ENCODE peak calls at places on chromosomes 7 and 10, in eight cellular contexts. One of them, this sample, is unnamed.

GRCh38 chr7:57415730-57416129 is 34.2 kb upstream of the ZNF716 start:
- DNase-seq in uterus: no peak
- DNase-seq in IMR-90: no peak
- DNase-seq in A549: no peak
- DNase-seq in ovary: no peak
- DNase-seq in heart left ventricle: no peak
- DNase-seq in HCT116: no peak
- DNase-seq in Peyer's patch: no peak
- DNase-seq in this sample: no peak

GRCh38 chr7:80659120-80660055 is 20.9 kb downstream of the CD36 start:
- DNase-seq in uterus: no peak
- DNase-seq in ovary: no peak
- DNase-seq in A549: peak; percentile 26
- DNase-seq in heart left ventricle: no peak
- DNase-seq in IMR-90: peak; percentile 62
- DNase-seq in Peyer's patch: no peak
- DNase-seq in HCT116: peak; percentile 31
- DNase-seq in this sample: no peak

GRCh38 chr10:11832042-11832441 is 8.9 kb downstream of the PROSER2 start:
- DNase-seq in ovary: no peak
- DNase-seq in A549: no peak
- DNase-seq in heart left ventricle: no peak
- DNase-seq in HCT116: no peak
- DNase-seq in uterus: no peak
- DNase-seq in Peyer's patch: no peak
- DNase-seq in IMR-90: no peak
- DNase-seq in this sample: no peak

GRCh38 chr7:133829336-133829897 is 297.7 kb upstream of the LRGUK start:
- DNase-seq in A549: no peak
- DNase-seq in heart left ventricle: no peak
- DNase-seq in IMR-90: peak; percentile 48
- DNase-seq in uterus: no peak
- DNase-seq in Peyer's patch: no peak
- DNase-seq in HCT116: no peak
- DNase-seq in ovary: no peak
- DNase-seq in this sample: no peak

GRCh38 chr10:80945267-80945880 is 407.7 kb downstream of the SH2D4B start:
- DNase-seq in Peyer's patch: no peak
- DNase-seq in uterus: no peak
- DNase-seq in heart left ventricle: no peak
- DNase-seq in HCT116: no peak
- DNase-seq in IMR-90: no peak
- DNase-seq in ovary: no peak
- DNase-seq in A549: peak; percentile 4
- DNase-seq in this sample: no peak

GRCh38 chr10:42980553-42981357 is 96.1 kb upstream of the RET start:
- DNase-seq in HCT116: no peak
- DNase-seq in uterus: no peak
- DNase-seq in ovary: no peak
- DNase-seq in IMR-90: no peak
- DNase-seq in Peyer's patch: no peak
- DNase-seq in A549: no peak
- DNase-seq in heart left ventricle: peak; percentile 1
- DNase-seq in this sample: peak; percentile 79

GRCh38 chr7:49775065-49775948 is 1.9 kb downstream of the VWC2 start:
- DNase-seq in Peyer's patch: no peak
- DNase-seq in heart left ventricle: peak; percentile 38
- DNase-seq in uterus: no peak
- DNase-seq in A549: no peak
- DNase-seq in ovary: peak; percentile 40
- DNase-seq in HCT116: no peak
- DNase-seq in IMR-90: no peak
- DNase-seq in this sample: no peak

GRCh38 chr7:126370038-126370668 is 882.6 kb downstream of the GRM8 start:
- DNase-seq in A549: no peak
- DNase-seq in uterus: no peak
- DNase-seq in ovary: no peak
- DNase-seq in Peyer's patch: no peak
- DNase-seq in heart left ventricle: no peak
- DNase-seq in IMR-90: no peak
- DNase-seq in HCT116: no peak
- DNase-seq in this sample: no peak

GRCh38 chr10:79318369-79318768 is 28.9 kb upstream of the PPIF start:
- DNase-seq in HCT116: no peak
- DNase-seq in Peyer's patch: no peak
- DNase-seq in uterus: no peak
- DNase-seq in IMR-90: no peak
- DNase-seq in ovary: no peak
- DNase-seq in heart left ventricle: peak; percentile 18
- DNase-seq in A549: no peak
- DNase-seq in this sample: no peak

GRCh38 chr10:90969947-90970673 is 49.2 kb upstream of the ANKRD1 start:
- DNase-seq in HCT116: no peak
- DNase-seq in Peyer's patch: no peak
- DNase-seq in uterus: no peak
- DNase-seq in heart left ventricle: no peak
- DNase-seq in IMR-90: peak; percentile 70
- DNase-seq in ovary: no peak
- DNase-seq in A549: peak; percentile 20
- DNase-seq in this sample: no peak

GRCh38 chr7:13257661-13258060 is 570.2 kb downstream of the ARL4A start:
- DNase-seq in ovary: no peak
- DNase-seq in HCT116: no peak
- DNase-seq in A549: no peak
- DNase-seq in IMR-90: no peak
- DNase-seq in Peyer's patch: no peak
- DNase-seq in uterus: no peak
- DNase-seq in heart left ventricle: no peak
- DNase-seq in this sample: no peak

GRCh38 chr10:44865289-44865671 is 45.9 kb upstream of the TMEM72 start:
- DNase-seq in heart left ventricle: peak; percentile 36
- DNase-seq in Peyer's patch: no peak
- DNase-seq in ovary: no peak
- DNase-seq in uterus: peak; percentile 43
- DNase-seq in A549: no peak
- DNase-seq in IMR-90: no peak
- DNase-seq in HCT116: no peak
- DNase-seq in this sample: no peak

GRCh38 chr7:135147341-135147898 is 452 bp upstream of the TMEM140 start:
- DNase-seq in ovary: no peak
- DNase-seq in uterus: peak; percentile 48
- DNase-seq in HCT116: no peak
- DNase-seq in Peyer's patch: no peak
- DNase-seq in A549: no peak
- DNase-seq in heart left ventricle: no peak
- DNase-seq in IMR-90: peak; percentile 37
- DNase-seq in this sample: no peak

GRCh38 chr7:96308950-96309263 is 13.0 kb downstream of the SLC25A13 start:
- DNase-seq in ovary: no peak
- DNase-seq in IMR-90: no peak
- DNase-seq in uterus: no peak
- DNase-seq in Peyer's patch: no peak
- DNase-seq in heart left ventricle: no peak
- DNase-seq in A549: no peak
- DNase-seq in HCT116: no peak
- DNase-seq in this sample: no peak

DNA sequence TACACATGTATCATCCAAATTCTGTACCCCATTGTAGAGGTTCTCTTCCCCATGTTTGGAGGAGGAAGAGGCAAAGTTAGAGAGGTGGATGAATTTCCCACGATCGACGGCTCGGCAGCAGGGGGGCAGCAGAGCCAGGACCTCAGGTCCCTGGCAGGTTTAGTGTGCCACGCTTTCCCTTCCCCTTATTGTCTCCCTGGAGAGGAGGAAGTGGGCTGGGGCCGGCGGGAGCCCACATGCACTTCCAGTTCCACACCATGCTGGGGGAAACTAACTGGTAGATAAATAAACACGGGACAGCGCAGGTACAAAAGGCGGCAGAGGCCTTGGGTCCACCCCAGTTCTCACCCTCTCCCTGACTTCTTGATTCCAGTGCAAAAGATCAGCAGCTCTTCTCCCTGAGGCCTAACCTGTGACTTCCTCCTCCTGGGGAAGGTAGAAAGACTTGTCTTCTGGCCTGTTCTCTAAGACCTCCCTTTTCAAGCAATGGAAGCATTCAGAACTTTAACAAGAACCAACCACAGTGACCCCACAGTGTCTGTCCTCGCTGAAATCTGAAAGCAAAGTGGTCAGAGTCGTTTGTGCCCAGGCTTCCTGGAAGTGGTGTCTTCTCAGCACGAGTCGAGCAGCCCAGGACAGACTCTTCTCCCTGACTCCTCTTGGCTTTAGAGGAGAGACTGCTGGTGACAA is 30.5 kb upstream of the SRGN start:
- DNase-seq in uterus: no peak
- DNase-seq in IMR-90: no peak
- DNase-seq in Peyer's patch: peak; percentile 39
- DNase-seq in A549: no peak
- DNase-seq in HCT116: no peak
- DNase-seq in heart left ventricle: peak; percentile 62
- DNase-seq in ovary: no peak
- DNase-seq in this sample: peak; percentile 33
- TF ChIP-seq POLR2A in uterus: no peak
- TF ChIP-seq POLR2A in IMR-90: no peak
- TF ChIP-seq POLR2A in Peyer's patch: no peak
- TF ChIP-seq POLR2A in A549: no peak
- TF ChIP-seq POLR2A in HCT116: no peak
- TF ChIP-seq POLR2A in heart left ventricle: no peak
- TF ChIP-seq POLR2A in ovary: no peak
- TF ChIP-seq POLR2A in this sample: no peak

GRCh38 chr7:83161851-83162401 is 758 bp downstream of the PCLO start:
- DNase-seq in ovary: no peak
- DNase-seq in HCT116: no peak
- DNase-seq in heart left ventricle: no peak
- DNase-seq in A549: no peak
- DNase-seq in Peyer's patch: no peak
- DNase-seq in uterus: no peak
- DNase-seq in IMR-90: no peak
- DNase-seq in this sample: no peak

GRCh38 chr7:83155996-83156395 is 6.7 kb downstream of the PCLO start:
- DNase-seq in HCT116: no peak
- DNase-seq in ovary: no peak
- DNase-seq in A549: no peak
- DNase-seq in Peyer's patch: no peak
- DNase-seq in IMR-90: no peak
- DNase-seq in uterus: no peak
- DNase-seq in heart left ventricle: no peak
- DNase-seq in this sample: no peak

GRCh38 chr7:83162402-83163256 is at the start of gene PCLO:
- DNase-seq in uterus: peak; percentile 31
- DNase-seq in IMR-90: peak; percentile 3
- DNase-seq in HCT116: peak; percentile 92
- DNase-seq in heart left ventricle: peak; percentile 55
- DNase-seq in ovary: peak; percentile 66
- DNase-seq in A549: peak; percentile 92
- DNase-seq in Peyer's patch: peak; percentile 17
- DNase-seq in this sample: peak; percentile 89

GRCh38 chr7:83159731-83160130 is 3.0 kb downstream of the PCLO start:
- DNase-seq in A549: no peak
- DNase-seq in uterus: no peak
- DNase-seq in HCT116: no peak
- DNase-seq in heart left ventricle: no peak
- DNase-seq in IMR-90: no peak
- DNase-seq in Peyer's patch: no peak
- DNase-seq in ovary: no peak
- DNase-seq in this sample: no peak

DNA sequence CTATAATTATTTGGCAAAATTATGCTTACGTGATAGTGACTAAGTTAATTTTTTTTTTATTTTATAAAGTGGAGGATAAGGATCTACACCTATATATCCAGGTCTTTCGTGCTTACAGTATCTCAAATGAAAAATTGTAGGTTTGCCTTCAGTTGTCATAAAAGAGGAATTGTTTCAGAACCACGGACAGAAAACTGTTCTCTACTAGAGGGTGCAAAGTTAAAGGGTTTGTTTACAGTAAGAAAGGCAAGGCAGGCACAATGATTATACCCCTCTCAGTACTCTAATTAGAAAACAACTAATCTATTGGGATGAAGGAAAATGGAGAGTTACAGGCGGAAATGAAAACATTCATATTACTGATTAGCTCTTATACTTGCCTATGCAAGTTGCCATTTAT is 1.5 kb downstream of the PCLO start:
- DNase-seq in uterus: no peak
- DNase-seq in Peyer's patch: no peak
- DNase-seq in IMR-90: no peak
- DNase-seq in HCT116: no peak
- DNase-seq in A549: no peak
- DNase-seq in heart left ventricle: no peak
- DNase-seq in ovary: no peak
- DNase-seq in this sample: no peak
- H3K4me3 ChIP-seq in uterus: no peak overlapping the region
- H3K4me3 ChIP-seq in Peyer's patch: no peak overlapping the region
- H3K4me3 ChIP-seq in IMR-90: no peak overlapping the region
- H3K4me3 ChIP-seq in HCT116: peak overlapping the region; percentile 64
- H3K4me3 ChIP-seq in A549: no peak overlapping the region
- H3K4me3 ChIP-seq in heart left ventricle: no peak overlapping the region
- H3K4me3 ChIP-seq in ovary: no peak overlapping the region
- H3K4me3 ChIP-seq in this sample: no peak overlapping the region

GRCh38 chr10:58266003-58266825 is 1.5 kb downstream of the IPMK start:
- DNase-seq in uterus: no peak
- DNase-seq in IMR-90: peak; percentile 78
- DNase-seq in A549: peak; percentile 46
- DNase-seq in HCT116: no peak
- DNase-seq in heart left ventricle: no peak
- DNase-seq in Peyer's patch: no peak
- DNase-seq in ovary: no peak
- DNase-seq in this sample: no peak
- TF ChIP-seq POLR2A in uterus: no peak
- TF ChIP-seq POLR2A in IMR-90: no peak
- TF ChIP-seq POLR2A in A549: no peak
- TF ChIP-seq POLR2A in HCT116: no peak
- TF ChIP-seq POLR2A in heart left ventricle: no peak
- TF ChIP-seq POLR2A in Peyer's patch: no peak
- TF ChIP-seq POLR2A in ovary: no peak
- TF ChIP-seq POLR2A in this sample: no peak

GRCh38 chr7:100088621-100089457 is at the start of gene COPS6:
- DNase-seq in uterus: peak; percentile 75
- DNase-seq in HCT116: no peak
- DNase-seq in heart left ventricle: peak; percentile 88
- DNase-seq in IMR-90: peak; percentile 64
- DNase-seq in Peyer's patch: peak; percentile 84
- DNase-seq in A549: peak; percentile 88
- DNase-seq in ovary: peak; percentile 81
- DNase-seq in this sample: peak; percentile 72
- H3K4me3 ChIP-seq in uterus: peak within 1 kb of the TSS; percentile 97
- H3K4me3 ChIP-seq in HCT116: peak within 1 kb of the TSS; percentile 93
- H3K4me3 ChIP-seq in heart left ventricle: peak within 1 kb of the TSS; percentile 94
- H3K4me3 ChIP-seq in IMR-90: peak within 1 kb of the TSS; percentile 97
- H3K4me3 ChIP-seq in Peyer's patch: peak within 1 kb of the TSS; percentile 85
- H3K4me3 ChIP-seq in A549: peak within 1 kb of the TSS; percentile 69
- H3K4me3 ChIP-seq in ovary: peak within 1 kb of the TSS; percentile 69
- H3K4me3 ChIP-seq in this sample: peak within 1 kb of the TSS; percentile 42